ENCODE peak calls at places on chromosomes 7 and 10, in five cellular contexts. D is HepG2, N is GM12878, V is K562, H is H1. B is an unnamed sample.

GRCh38 chr10:23067939-23068775 is 27.2 kb upstream of the MSRB2 start:
- DNase-seq in D (peak), N (peak), V (peak), H (no peak), B (peak)

GRCh38 chr7:23863209-23863798 is 153.3 kb downstream of the STK31 start:
- DNase-seq in D (peak), N (no peak), V (peak), H (no peak), B (peak)

GRCh38 chr10:93058139-93058538 is 2.5 kb upstream of the CYP26C1 start:
- DNase-seq in D (no peak), N (no peak), V (no peak), H (no peak), B (no peak)

GRCh38 chr7:16918288-16918895 is 36.6 kb upstream of the AGR3 start:
- DNase-seq in D (peak), N (no peak), V (peak), H (no peak), B (no peak)

GRCh38 chr10:3094565-3095168 is 27.3 kb downstream of the PFKP start:
- DNase-seq in D (peak), N (no peak), V (peak), H (no peak), B (no peak)

GRCh38 chr7:4958477-4959301 is at the start of gene MMD2:
- DNase-seq in D (no peak), N (no peak), V (no peak), H (no peak), B (peak)

GRCh38 chr10:102064868-102065560 is at the start of gene HPS6:
- DNase-seq in D (peak), N (peak), V (peak), H (no peak), B (peak)

GRCh38 chr10:95260909-95261552 is 29.8 kb downstream of the PDLIM1 start:
- DNase-seq in D (no peak), N (no peak), V (no peak), H (no peak), B (no peak)

GRCh38 chr10:77417806-77418205 is 219.8 kb downstream of the KCNMA1 start:
- DNase-seq in D (no peak), N (no peak), V (no peak), H (no peak), B (no peak)

GRCh38 chr10:94010886-94011285 is 17.2 kb downstream of the PLCE1 start:
- DNase-seq in D (no peak), N (no peak), V (no peak), H (no peak), B (no peak)

GRCh38 chr7:28180364-28181147 is at the start of gene JAZF1:
- DNase-seq in D (no peak), N (no peak), V (peak), H (peak), B (peak)

GRCh38 chr10:130580975-130581374 is 444.8 kb downstream of the GLRX3 start:
- DNase-seq in D (no peak), N (no peak), V (no peak), H (no peak), B (no peak)

GRCh38 chr10:7756360-7756992 is 31.3 kb downstream of the KIN start:
- DNase-seq in D (peak), N (no peak), V (peak), H (no peak), B (peak)

GRCh38 chr7:51067757-51068156 is 248.9 kb downstream of the COBL start:
- DNase-seq in D (peak), N (no peak), V (peak), H (no peak), B (peak)

GRCh38 chr10:47253651-47254375 is 46.2 kb upstream of the GDF10 start:
- DNase-seq in D (no peak), N (no peak), V (no peak), H (no peak), B (no peak)

GRCh38 chr7:2019693-2020511 is 212.8 kb downstream of the MAD1L1 start:
- DNase-seq in D (no peak), N (no peak), V (peak), H (no peak), B (no peak)

GRCh38 chr10:130003787-130004613 is 39.9 kb upstream of the EBF3 start:
- DNase-seq in D (no peak), N (no peak), V (no peak), H (no peak), B (no peak)

GRCh38 chr7:16416289-16417282 is 4.8 kb downstream of the CRPPA start:
- DNase-seq in D (no peak), N (no peak), V (no peak), H (no peak), B (no peak)

GRCh38 chr7:17333227-17333626 is 34.8 kb downstream of the AHR start:
- DNase-seq in D (no peak), N (no peak), V (no peak), H (no peak), B (no peak)

GRCh38 chr7:42692609-42693008 is 219.3 kb downstream of the C7orf25 start:
- DNase-seq in D (no peak), N (no peak), V (no peak), H (no peak), B (no peak)

GRCh38 chr10:102735065-102735562 is 8.6 kb upstream of the WBP1L start:
- DNase-seq in D (no peak), N (no peak), V (peak), H (no peak), B (peak)

GRCh38 chr10:77104459-77104980 is 533.1 kb downstream of the KCNMA1 start:
- DNase-seq in D (no peak), N (no peak), V (no peak), H (no peak), B (no peak)

GRCh38 chr10:112140110-112140755 is 43.3 kb downstream of the GPAM start:
- DNase-seq in D (peak), N (peak), V (peak), H (peak), B (peak)

GRCh38 chr7:38229386-38229785 is 44.0 kb downstream of the TARP start:
- DNase-seq in D (no peak), N (no peak), V (no peak), H (no peak), B (no peak)

GRCh38 chr10:46016811-46017210 is 13.6 kb downstream of the NCOA4 start:
- DNase-seq in D (no peak), N (no peak), V (no peak), H (no peak), B (no peak)

GRCh38 chr10:80498039-80498832 is 39.5 kb upstream of the SH2D4B start:
- DNase-seq in D (no peak), N (no peak), V (no peak), H (no peak), B (no peak)

GRCh38 chr10:56880541-56880940 is 519.5 kb upstream of the ZWINT start:
- DNase-seq in D (no peak), N (no peak), V (no peak), H (no peak), B (no peak)

GRCh38 chr7:96266580-96266979 is 55.3 kb downstream of the SLC25A13 start:
- DNase-seq in D (no peak), N (no peak), V (no peak), H (no peak), B (no peak)

GRCh38 chr10:1629326-1630036 is 107.8 kb downstream of the ADARB2 start:
- DNase-seq in D (no peak), N (no peak), V (no peak), H (no peak), B (no peak)

GRCh38 chr7:20796565-20796964 is 9.9 kb upstream of the SP8 start:
- DNase-seq in D (no peak), N (no peak), V (no peak), H (no peak), B (no peak)

GRCh38 chr7:121178869-121179497 is 149.8 kb upstream of the WNT16 start:
- DNase-seq in D (no peak), N (no peak), V (no peak), H (no peak), B (no peak)

GRCh38 chr10:1572519-1573333 is 164.6 kb downstream of the ADARB2 start:
- DNase-seq in D (no peak), N (no peak), V (no peak), H (no peak), B (no peak)

GRCh38 chr10:28797904-28798371 is 120.6 kb downstream of the BAMBI start:
- DNase-seq in D (no peak), N (no peak), V (no peak), H (no peak), B (no peak)

GRCh38 chr10:69958232-69958902 is 94.3 kb upstream of the MACROH2A2 start:
- DNase-seq in D (peak), N (no peak), V (peak), H (no peak), B (peak)

GRCh38 chr7:155961241-155962190 is 149.3 kb upstream of the SHH start:
- DNase-seq in D (peak), N (no peak), V (no peak), H (no peak), B (no peak)

GRCh38 chr7:46189255-46189790 is 268.3 kb upstream of the IGFBP3 start:
- DNase-seq in D (no peak), N (no peak), V (no peak), H (no peak), B (no peak)

GRCh38 chr10:93463723-93464511 is 18.2 kb downstream of the MYOF start:
- DNase-seq in D (no peak), N (no peak), V (no peak), H (no peak), B (no peak)

GRCh38 chr10:96703358-96703757 is 17.0 kb downstream of the PIK3AP1 start:
- DNase-seq in D (no peak), N (no peak), V (no peak), H (no peak), B (no peak)

GRCh38 chr10:86257683-86258082 is 108.9 kb downstream of the GRID1 start:
- DNase-seq in D (no peak), N (no peak), V (no peak), H (no peak), B (no peak)

DNA sequence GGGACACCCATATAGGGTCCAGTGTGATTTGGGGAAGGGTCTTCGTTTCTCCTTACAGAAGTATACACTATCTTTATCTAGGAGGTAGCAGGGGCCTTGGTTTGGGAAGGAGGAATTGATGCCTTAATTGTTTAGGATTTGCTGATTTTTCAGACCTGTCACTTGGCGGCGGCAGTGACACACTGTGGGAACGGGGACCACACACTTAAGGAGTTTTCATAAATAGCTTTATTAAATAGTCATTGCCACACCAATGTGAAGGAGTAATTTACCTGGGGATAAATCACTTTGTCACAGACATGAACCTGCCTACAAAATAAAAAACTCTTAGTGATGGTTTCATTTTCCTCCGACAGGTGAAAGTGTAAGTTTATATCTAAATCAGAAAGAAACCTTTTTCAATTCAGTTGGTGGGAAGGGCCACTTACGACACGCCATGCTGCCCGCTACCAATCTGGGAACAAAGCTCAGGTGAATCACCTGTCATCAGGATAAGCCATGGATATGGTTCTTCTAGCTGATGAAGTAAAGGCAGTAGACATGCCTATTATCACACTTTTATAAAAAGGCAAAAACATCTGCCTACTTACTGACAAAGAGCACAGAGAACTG is 12.3 kb upstream of the ENO4 start:
- DNase-seq in D (no peak), N (no peak), V (peak), H (no peak), B (no peak)
- TF ChIP-seq CTCF in D (peak), N (peak), V (peak), H (peak), B (no peak)

GRCh38 chr10:133274751-133275682 is 1.7 kb downstream of the ADAM8 start:
- DNase-seq in D (no peak), N (peak), V (peak), H (no peak), B (no peak)
- TF ChIP-seq ATF2 in D (no peak), N (peak), V (no peak), H (no peak), B (no peak)

DNA sequence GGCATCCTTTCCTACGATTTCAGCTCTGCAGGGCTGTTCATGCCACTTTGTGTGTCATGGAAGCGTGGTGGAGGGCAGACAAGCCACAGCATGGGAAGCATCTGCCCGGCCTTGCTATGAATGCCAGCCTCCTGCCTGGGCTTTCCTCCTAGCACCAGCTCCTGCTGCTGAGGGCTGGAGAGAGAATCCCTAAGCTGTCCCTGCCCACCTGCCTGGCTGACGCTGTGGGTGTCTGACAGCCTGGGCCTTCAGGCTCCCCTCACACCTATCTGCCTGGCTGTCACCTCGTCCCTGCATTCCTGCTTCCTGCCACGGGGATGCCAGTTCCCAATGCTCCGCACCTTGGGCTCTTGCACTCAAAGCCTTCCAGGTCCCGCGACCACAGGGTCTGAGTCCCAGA is 606.5 kb upstream of the MGMT start:
- DNase-seq in D (no peak), N (no peak), V (no peak), H (no peak), B (no peak)
- TF ChIP-seq CTCF in D (no peak), N (no peak), V (no peak), H (no peak), B (no peak)

GRCh38 chr10:114174462-114175190 is 623 bp upstream of the CCDC186 start:
- DNase-seq in D (no peak), N (no peak), V (no peak), H (no peak), B (no peak)

GRCh38 chr10:114173680-114174461 is at the start of gene CCDC186:
- DNase-seq in D (peak), N (peak), V (peak), H (peak), B (peak)

GRCh38 chr10:114172776-114173555 is 1.0 kb downstream of the CCDC186 start:
- DNase-seq in D (no peak), N (no peak), V (no peak), H (no peak), B (no peak)

GRCh38 chr10:114175667-114176066 is 1.7 kb upstream of the CCDC186 start:
- DNase-seq in D (no peak), N (no peak), V (no peak), H (no peak), B (no peak)

DNA sequence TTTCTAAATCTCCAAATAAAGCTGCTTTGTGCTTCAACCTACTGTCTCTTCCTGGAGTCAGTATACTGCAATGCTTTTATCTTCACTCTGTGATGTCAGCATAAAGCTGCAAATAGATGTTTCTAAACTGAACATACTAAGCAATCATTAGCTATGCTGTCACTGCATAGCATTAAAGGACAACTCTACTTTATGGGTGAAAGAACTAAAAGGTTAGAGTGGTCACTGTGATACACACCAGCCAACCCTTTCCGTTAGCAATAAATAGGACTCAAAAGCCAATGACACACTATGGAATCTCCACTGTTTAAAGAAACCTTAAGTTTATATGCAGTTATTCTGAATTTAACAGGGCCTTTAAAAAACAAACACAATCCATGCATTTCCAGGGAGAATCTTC is 1.8 kb downstream of the CCDC186 start:
- DNase-seq in D (peak), N (no peak), V (no peak), H (no peak), B (no peak)
- TF ChIP-seq ATF2 in D (no peak), N (no peak), V (no peak), H (no peak), B (no peak)

DNA sequence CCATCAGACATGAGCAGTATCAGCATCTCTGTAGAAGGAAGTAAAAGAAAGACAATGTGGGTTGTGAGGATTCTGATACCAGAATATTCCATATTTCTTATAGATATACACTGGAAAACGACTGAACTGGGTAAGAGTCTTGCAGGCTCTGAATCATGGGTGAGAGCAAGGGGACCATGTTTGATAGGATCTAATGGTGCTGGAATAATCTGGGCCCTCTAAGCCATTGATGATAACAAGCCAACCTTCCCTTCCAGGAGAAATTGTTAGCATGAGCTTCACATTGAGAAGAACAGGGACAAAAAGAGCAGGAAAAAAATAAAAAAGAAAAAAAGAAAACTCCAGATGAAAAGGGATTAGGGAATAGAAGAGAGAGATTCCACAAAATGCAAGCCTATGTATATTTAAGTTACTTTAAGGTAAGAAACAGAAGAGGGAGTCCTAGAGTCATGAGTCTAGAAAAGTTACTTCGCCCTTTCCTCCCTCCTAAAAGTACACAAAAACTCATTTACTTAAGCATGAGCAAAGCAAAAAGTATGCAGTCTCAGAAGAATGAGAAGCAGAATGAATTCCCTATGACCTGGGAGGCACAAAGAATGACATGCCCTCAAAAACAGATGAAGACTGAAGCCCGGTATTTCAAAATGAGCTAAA is 181.9 kb downstream of the TMEM26 start:
- DNase-seq in D (peak), N (no peak), V (no peak), H (no peak), B (no peak)
- TF ChIP-seq CTCF in D (no peak), N (no peak), V (no peak), H (no peak), B (no peak)

GRCh38 chr10:75430000-75430763 is 1.2 kb upstream of the LRMDA start:
- DNase-seq in D (peak), N (no peak), V (peak), H (no peak), B (peak)

GRCh38 chr10:75432763-75433162 is 1.3 kb downstream of the LRMDA start:
- DNase-seq in D (peak), N (no peak), V (no peak), H (no peak), B (no peak)

GRCh38 chr10:75433216-75433615 is 1.8 kb downstream of the LRMDA start:
- DNase-seq in D (no peak), N (no peak), V (no peak), H (no peak), B (no peak)

GRCh38 chr10:75431180-75432111 is at the start of gene LRMDA:
- DNase-seq in D (peak), N (no peak), V (no peak), H (no peak), B (peak)

GRCh38 chr10:75432176-75432575 is 752 bp downstream of the LRMDA start:
- DNase-seq in D (peak), N (no peak), V (no peak), H (no peak), B (no peak)
- TF ChIP-seq ATF2 in D (no peak), N (no peak), V (no peak), H (no peak), B (no peak)

GRCh38 chr7:220151-220841 is 27.9 kb downstream of the FAM20C start:
- DNase-seq in D (peak), N (no peak), V (peak), H (no peak), B (peak)
- TF ChIP-seq CTCF in D (peak), N (no peak), V (peak), H (peak), B (no peak)

B was measured in WTC11.